ENCODE peak calls at places on chromosome 16, in five cellular contexts. One of them, this sample, is unnamed.

GRCh38 chr16:17921357-17921978 is 415.1 kb downstream of the NPIPA8 start:
- DNase-seq in activated CD4-positive, alpha-beta memory T cell treated with anti-CD3 and anti-CD28 coated beads, Interleukin-2, amount 10 ng/mL, durations not matched to agents 7 days and 5 days: peak; percentile 68
- DNase-seq in epithelial cell of prostate: no peak
- DNase-seq in germinal center: peak; percentile 41
- DNase-seq in GM12864: peak; percentile 33
- DNase-seq in this sample: peak; percentile 74

GRCh38 chr16:20049831-20050230 is 23.9 kb downstream of the GPR139 start:
- DNase-seq in activated CD4-positive, alpha-beta memory T cell treated with anti-CD3 and anti-CD28 coated beads, Interleukin-2, amount 10 ng/mL, durations not matched to agents 7 days and 5 days: no peak
- DNase-seq in epithelial cell of prostate: no peak
- DNase-seq in germinal center: no peak
- DNase-seq in GM12864: no peak
- DNase-seq in this sample: no peak

GRCh38 chr16:75225092-75225491 is 6.3 kb downstream of the CTRB1 start:
- DNase-seq in activated CD4-positive, alpha-beta memory T cell treated with anti-CD3 and anti-CD28 coated beads, Interleukin-2, amount 10 ng/mL, durations not matched to agents 7 days and 5 days: no peak
- DNase-seq in epithelial cell of prostate: no peak
- DNase-seq in germinal center: no peak
- DNase-seq in GM12864: no peak
- DNase-seq in this sample: no peak

GRCh38 chr16:17829826-17830225 is 359.1 kb upstream of the XYLT1 start:
- DNase-seq in activated CD4-positive, alpha-beta memory T cell treated with anti-CD3 and anti-CD28 coated beads, Interleukin-2, amount 10 ng/mL, durations not matched to agents 7 days and 5 days: no peak
- DNase-seq in epithelial cell of prostate: no peak
- DNase-seq in germinal center: no peak
- DNase-seq in GM12864: no peak
- DNase-seq in this sample: no peak

GRCh38 chr16:3328643-3329042 is 23.3 kb downstream of the ZNF75A start:
- DNase-seq in activated CD4-positive, alpha-beta memory T cell treated with anti-CD3 and anti-CD28 coated beads, Interleukin-2, amount 10 ng/mL, durations not matched to agents 7 days and 5 days: no peak
- DNase-seq in epithelial cell of prostate: no peak
- DNase-seq in germinal center: no peak
- DNase-seq in GM12864: no peak
- DNase-seq in this sample: no peak

GRCh38 chr16:53952215-53953208 is 248.6 kb downstream of the FTO start:
- DNase-seq in activated CD4-positive, alpha-beta memory T cell treated with anti-CD3 and anti-CD28 coated beads, Interleukin-2, amount 10 ng/mL, durations not matched to agents 7 days and 5 days: no peak
- DNase-seq in epithelial cell of prostate: no peak
- DNase-seq in germinal center: no peak
- DNase-seq in GM12864: peak; percentile 2
- DNase-seq in this sample: no peak

GRCh38 chr16:29256501-29256981 is 150.0 kb downstream of the NPIPB11 start:
- DNase-seq in activated CD4-positive, alpha-beta memory T cell treated with anti-CD3 and anti-CD28 coated beads, Interleukin-2, amount 10 ng/mL, durations not matched to agents 7 days and 5 days: no peak
- DNase-seq in epithelial cell of prostate: no peak
- DNase-seq in germinal center: no peak
- DNase-seq in GM12864: no peak
- DNase-seq in this sample: no peak

GRCh38 chr16:11670171-11671131 is 2.2 kb downstream of the SNN start:
- DNase-seq in activated CD4-positive, alpha-beta memory T cell treated with anti-CD3 and anti-CD28 coated beads, Interleukin-2, amount 10 ng/mL, durations not matched to agents 7 days and 5 days: peak; percentile 51
- DNase-seq in epithelial cell of prostate: no peak
- DNase-seq in germinal center: no peak
- DNase-seq in GM12864: no peak
- DNase-seq in this sample: peak; percentile 65

GRCh38 chr16:70703041-70703834 is 17.4 kb upstream of the MTSS2 start:
- DNase-seq in activated CD4-positive, alpha-beta memory T cell treated with anti-CD3 and anti-CD28 coated beads, Interleukin-2, amount 10 ng/mL, durations not matched to agents 7 days and 5 days: no peak
- DNase-seq in epithelial cell of prostate: no peak
- DNase-seq in germinal center: no peak
- DNase-seq in GM12864: no peak
- DNase-seq in this sample: no peak

GRCh38 chr16:73847090-73847489 is 449.5 kb upstream of the PSMD7 start:
- DNase-seq in activated CD4-positive, alpha-beta memory T cell treated with anti-CD3 and anti-CD28 coated beads, Interleukin-2, amount 10 ng/mL, durations not matched to agents 7 days and 5 days: no peak
- DNase-seq in epithelial cell of prostate: no peak
- DNase-seq in germinal center: no peak
- DNase-seq in GM12864: no peak
- DNase-seq in this sample: no peak

This sample was measured in activated naive CD4-positive, alpha-beta T cell treated with anti-CD3 and anti-CD28 coated beads, Interleukin-2, amount 10 ng/mL, durations not matched to agents 7 days and 5 days.